ENCODE peak calls at places on chromosomes 7 and 10, in six cellular contexts. V is astrocyte of the cerebellum, O is occipital lobe, R is tibial artery, S is T-helper 17 cell, U is kidney. Z is an unnamed sample.

GRCh38 chr7:33501368-33501767 is 372.0 kb downstream of the BBS9 start:
- DNase-seq in U (no peak), R (no peak), O (no peak), S (no peak), V (no peak), Z (no peak)

GRCh38 chr7:116534790-116535189 is 10.0 kb downstream of the CAV1 start:
- DNase-seq in O (no peak), U (no peak), V (no peak), R (peak), S (no peak), Z (no peak)

GRCh38 chr10:120479506-120479905 is 22.5 kb downstream of the PLPP4 start:
- DNase-seq in R (no peak), U (no peak), O (no peak), V (no peak), S (no peak), Z (no peak)

GRCh38 chr10:9545073-9545472 is 1472.6 kb upstream of the CELF2 start:
- DNase-seq in V (no peak), R (no peak), O (no peak), U (no peak), S (no peak), Z (no peak)

GRCh38 chr7:18694911-18695310 is 199.4 kb downstream of the HDAC9 start:
- DNase-seq in O (no peak), U (no peak), S (no peak), R (no peak), V (no peak), Z (no peak)

GRCh38 chr10:104040862-104041789 is 44.6 kb downstream of the COL17A1 start:
- DNase-seq in U (no peak), S (no peak), V (no peak), O (no peak), R (no peak), Z (no peak)

GRCh38 chr10:30862486-30862885 is 169.2 kb downstream of the ZNF438 start:
- DNase-seq in U (no peak), V (no peak), R (no peak), S (no peak), O (no peak), Z (no peak)

GRCh38 chr10:124174673-124175645 is 81.6 kb upstream of the CHST15 start:
- DNase-seq in U (peak), S (no peak), V (no peak), R (no peak), O (no peak), Z (no peak)

GRCh38 chr7:86411804-86412203 is 231.9 kb upstream of the GRM3 start:
- DNase-seq in R (no peak), V (peak), U (no peak), O (no peak), S (no peak), Z (no peak)

Z was measured in NCI-H345.